ENCODE peak calls at places on chromosome 4, in ten cellular contexts. P is right lobe of liver, T is AG04450, I is H9, B is cardiac muscle cell, F is endothelial cell of umbilical vein, L is dorsolateral prefrontal cortex, Z is transverse colon, G is stomach, U is spleen. J is an unnamed sample.

GRCh38 chr4:168440442-168441264 is 39.6 kb downstream of the DDX60L start:
- DNase-seq in P (no peak), T (no peak), I (no peak), B (no peak), F (peak; percentile 85), L (no peak), Z (no peak), G (no peak), U (no peak), J (peak; percentile 40)

GRCh38 chr4:8683462-8683861 is 90.9 kb downstream of the CPZ start:
- DNase-seq in P (no peak), T (no peak), I (no peak), B (no peak), F (no peak), L (no peak), Z (no peak), G (no peak), U (peak; percentile 3), J (no peak)

GRCh38 chr4:10008208-10009005 is 12.9 kb downstream of the SLC2A9 start:
- DNase-seq in P (no peak), T (no peak), I (no peak), B (no peak), F (peak; percentile 54), L (no peak), Z (no peak), G (no peak), U (no peak), J (peak; percentile 38)

GRCh38 chr4:153634737-153635353 is 49.2 kb upstream of the TLR2 start:
- DNase-seq in P (no peak), T (no peak), I (no peak), B (peak; percentile 48), F (peak; percentile 14), L (no peak), Z (no peak), G (no peak), U (no peak), J (peak; percentile 36)

GRCh38 chr4:2534904-2535385 is 1.5 kb upstream of the FAM193A start:
- DNase-seq in P (no peak), T (no peak), I (no peak), B (no peak), F (no peak), L (no peak), Z (no peak), G (no peak), U (no peak), J (no peak)

GRCh38 chr4:24471623-24472510 is 112.5 kb downstream of the DHX15 start:
- DNase-seq in P (no peak), T (no peak), I (peak; percentile 58), B (peak; percentile 39), F (no peak), L (peak; percentile 16), Z (peak; percentile 10), G (no peak), U (no peak), J (peak; percentile 15)

GRCh38 chr4:23922535-23923115 is 32.8 kb upstream of the PPARGC1A start:
- DNase-seq in P (no peak), T (no peak), I (no peak), B (no peak), F (no peak), L (no peak), Z (no peak), G (no peak), U (no peak), J (no peak)

GRCh38 chr4:89129080-89129640 is 17.8 kb downstream of the TIGD2 start:
- DNase-seq in P (no peak), T (peak; percentile 48), I (no peak), B (no peak), F (no peak), L (no peak), Z (no peak), G (no peak), U (no peak), J (no peak)

GRCh38 chr4:54897590-54897989 is 227.8 kb downstream of the KDR start:
- DNase-seq in P (no peak), T (no peak), I (no peak), B (no peak), F (peak; percentile 37), L (no peak), Z (no peak), G (no peak), U (no peak), J (no peak)

GRCh38 chr4:113088050-113088449 is 38.6 kb downstream of the ANK2 start:
- DNase-seq in P (no peak), T (no peak), I (no peak), B (peak; percentile 1), F (no peak), L (no peak), Z (no peak), G (no peak), U (no peak), J (no peak)

GRCh38 chr4:121139533-121140222 is 24.4 kb downstream of the TNIP3 start:
- DNase-seq in P (no peak), T (peak; percentile 44), I (no peak), B (no peak), F (peak; percentile 77), L (no peak), Z (no peak), G (no peak), U (no peak), J (no peak)

GRCh38 chr4:101102114-101102752 is 245.1 kb downstream of the PPP3CA start:
- DNase-seq in P (no peak), T (peak; percentile 66), I (no peak), B (no peak), F (peak; percentile 91), L (peak; percentile 35), Z (peak; percentile 20), G (peak; percentile 42), U (no peak), J (no peak)

GRCh38 chr4:94669672-94670664 is 87.8 kb upstream of the BMPR1B start:
- DNase-seq in P (no peak), T (no peak), I (no peak), B (no peak), F (peak; percentile 62), L (no peak), Z (no peak), G (no peak), U (no peak), J (no peak)

GRCh38 chr4:123449362-123449761 is 52.8 kb downstream of the SPRY1 start:
- DNase-seq in P (no peak), T (no peak), I (no peak), B (no peak), F (no peak), L (no peak), Z (no peak), G (no peak), U (no peak), J (no peak)
- TF ChIP-seq CTCF in P (no peak), T (no peak), I (no peak), B (no peak), F (no peak), L (no peak), Z (no peak), G (no peak), U (no peak), J (no peak)

DNA sequence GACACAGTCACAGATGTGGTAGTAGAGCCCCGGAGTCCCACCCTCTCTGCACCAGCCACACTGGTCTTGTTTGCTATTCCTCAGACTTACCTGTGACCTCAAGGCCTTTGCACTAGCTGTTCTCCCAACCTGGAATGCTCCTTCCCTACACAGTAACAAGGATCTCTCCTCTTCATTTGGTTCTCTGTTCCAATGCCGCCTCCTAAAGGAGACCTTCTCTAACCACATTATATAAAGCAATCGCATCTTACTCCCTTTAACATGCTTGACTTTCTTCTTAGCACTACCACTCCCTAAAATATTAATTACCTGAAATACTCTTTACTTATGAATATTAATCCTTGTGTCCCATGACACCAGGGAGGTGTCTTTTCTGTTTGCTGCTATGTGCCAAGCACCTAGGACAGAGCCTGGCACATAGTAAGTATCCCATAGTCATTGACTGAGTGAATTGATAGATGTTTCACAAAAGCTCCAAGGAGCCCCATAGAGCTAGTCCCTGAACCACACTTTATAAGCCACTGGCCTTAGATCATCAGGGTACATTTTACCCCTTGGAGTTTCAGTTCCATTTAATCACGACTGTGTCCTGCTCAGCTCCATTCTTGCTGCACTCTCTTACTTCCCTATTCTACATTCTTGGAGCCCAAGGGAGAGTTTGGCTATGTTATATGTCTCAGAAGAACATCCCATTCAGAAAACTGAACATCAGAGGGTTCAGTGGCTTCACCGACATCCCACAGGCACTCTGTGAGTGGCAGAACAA is 312.7 kb downstream of the RAB28 start:
- DNase-seq in P (no peak), T (no peak), I (no peak), B (no peak), F (no peak), L (no peak), Z (no peak), G (no peak), U (no peak), J (no peak)
- H3K27ac ChIP-seq in P (no peak overlapping the region), T (no peak overlapping the region), I (no peak overlapping the region), B (no peak overlapping the region), F (no peak overlapping the region), L (no peak overlapping the region), Z (no peak overlapping the region), G (no peak overlapping the region), U (no peak overlapping the region), J (no peak overlapping the region)

DNA sequence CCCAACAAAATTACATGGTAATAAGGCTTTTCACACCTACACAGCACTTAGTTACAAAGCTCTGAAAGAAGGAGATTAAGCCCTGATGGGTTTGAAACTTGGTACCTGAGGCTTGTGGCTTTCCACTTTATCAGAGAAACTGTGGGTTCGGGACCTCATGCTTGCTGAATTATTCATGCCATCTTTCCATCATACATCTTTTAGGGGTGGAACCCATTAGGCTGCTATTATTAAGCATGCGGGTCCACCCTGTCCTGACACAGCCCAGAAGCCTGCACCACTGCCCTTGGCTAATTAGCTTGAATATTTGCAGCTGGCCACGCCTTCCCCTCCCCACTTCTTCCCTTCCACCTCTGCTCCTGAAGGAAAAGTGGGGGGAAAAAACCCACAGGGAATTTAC is 231.5 kb upstream of the GATB start:
- DNase-seq in P (no peak), T (no peak), I (no peak), B (no peak), F (no peak), L (no peak), Z (no peak), G (no peak), U (no peak), J (peak; percentile 18)
- TF ChIP-seq CTCF in P (no peak), T (no peak), I (no peak), B (no peak), F (no peak), L (no peak), Z (no peak), G (no peak), U (no peak), J (no peak)

DNA sequence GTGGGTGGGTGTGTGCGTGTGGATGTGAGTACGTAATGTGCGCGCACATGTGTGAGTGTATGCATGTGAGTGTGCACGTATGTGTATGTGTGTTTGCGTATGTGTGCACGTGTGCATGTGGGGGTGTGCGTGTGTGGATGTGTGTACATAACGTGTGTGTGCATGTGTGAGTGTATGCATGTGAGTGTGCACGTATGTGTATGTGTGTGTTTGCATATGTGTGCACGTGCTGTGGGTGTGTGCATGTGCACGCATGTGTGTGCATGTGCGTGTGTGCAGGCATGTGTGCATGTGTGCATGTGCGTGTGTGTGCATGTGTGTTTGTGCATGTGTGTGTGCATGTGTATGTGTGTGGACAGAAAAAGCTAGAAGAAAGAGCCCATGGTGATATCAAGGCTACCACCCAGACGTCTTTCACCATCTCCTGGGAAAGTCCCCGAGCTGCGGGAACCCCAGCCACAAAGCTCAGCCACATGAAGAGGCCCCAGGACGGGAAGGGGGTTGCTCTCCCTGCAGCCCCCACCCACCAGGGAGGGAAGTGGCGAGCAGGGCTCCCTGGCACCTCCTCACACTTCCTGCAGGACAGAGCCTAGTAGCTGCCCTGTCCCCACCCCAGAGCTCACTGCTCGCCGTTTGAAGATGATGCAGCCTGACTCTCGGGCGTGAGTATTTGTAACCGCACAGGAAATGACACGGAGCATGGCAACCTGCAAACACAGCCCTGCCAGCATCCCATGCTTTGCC is 108.3 kb downstream of the DCTD start:
- DNase-seq in P (no peak), T (no peak), I (no peak), B (no peak), F (no peak), L (no peak), Z (no peak), G (no peak), U (no peak), J (peak; percentile 22)
- H3K27ac ChIP-seq in P (no peak overlapping the region), T (no peak overlapping the region), I (no peak overlapping the region), B (no peak overlapping the region), F (no peak overlapping the region), L (no peak overlapping the region), Z (no peak overlapping the region), G (no peak overlapping the region), U (no peak overlapping the region), J (peak overlapping the region; percentile 57)

J was measured in RWPE1.